ENCODE peak calls at places on chromosomes 12 and 14, in seven cellular contexts. One of them, this sample, is unnamed.

GRCh38 chr14:42921876-42922275 is 1315.2 kb downstream of the LRFN5 start:
- DNase-seq in CD4-positive, alpha-beta T cell: no peak
- DNase-seq in HepG2: no peak
- DNase-seq in HCT116: no peak
- DNase-seq in Calu3: no peak
- DNase-seq in uterus: no peak
- DNase-seq in cardiac fibroblast: no peak
- DNase-seq in this sample: no peak

GRCh38 chr14:86541969-86542368 is 1012.0 kb downstream of the FLRT2 start:
- DNase-seq in CD4-positive, alpha-beta T cell: no peak
- DNase-seq in HepG2: no peak
- DNase-seq in HCT116: no peak
- DNase-seq in Calu3: no peak
- DNase-seq in uterus: no peak
- DNase-seq in cardiac fibroblast: no peak
- DNase-seq in this sample: peak

GRCh38 chr12:93094988-93095737 is 166.1 kb upstream of the EEA1 start:
- DNase-seq in CD4-positive, alpha-beta T cell: no peak
- DNase-seq in HepG2: no peak
- DNase-seq in HCT116: no peak
- DNase-seq in Calu3: no peak
- DNase-seq in uterus: no peak
- DNase-seq in cardiac fibroblast: no peak
- DNase-seq in this sample: no peak

GRCh38 chr14:68476212-68476964 is 316.5 kb downstream of the ZFP36L1 start:
- DNase-seq in CD4-positive, alpha-beta T cell: no peak
- DNase-seq in HepG2: peak
- DNase-seq in HCT116: no peak
- DNase-seq in Calu3: no peak
- DNase-seq in uterus: peak
- DNase-seq in cardiac fibroblast: peak
- DNase-seq in this sample: peak

GRCh38 chr12:130863298-130863697 is 8.6 kb upstream of the RAN start:
- DNase-seq in CD4-positive, alpha-beta T cell: no peak
- DNase-seq in HepG2: peak
- DNase-seq in HCT116: no peak
- DNase-seq in Calu3: peak
- DNase-seq in uterus: no peak
- DNase-seq in cardiac fibroblast: no peak
- DNase-seq in this sample: no peak

GRCh38 chr14:50705026-50705593 is 37.0 kb upstream of the SAV1 start:
- DNase-seq in CD4-positive, alpha-beta T cell: no peak
- DNase-seq in HepG2: no peak
- DNase-seq in HCT116: no peak
- DNase-seq in Calu3: no peak
- DNase-seq in uterus: no peak
- DNase-seq in cardiac fibroblast: no peak
- DNase-seq in this sample: no peak

GRCh38 chr12:41189395-41190251 is 1.5 kb downstream of the PDZRN4 start:
- DNase-seq in CD4-positive, alpha-beta T cell: no peak
- DNase-seq in HepG2: no peak
- DNase-seq in HCT116: no peak
- DNase-seq in Calu3: peak
- DNase-seq in uterus: no peak
- DNase-seq in cardiac fibroblast: no peak
- DNase-seq in this sample: no peak

GRCh38 chr12:19382111-19382526 is 57.2 kb upstream of the AEBP2 start:
- DNase-seq in CD4-positive, alpha-beta T cell: no peak
- DNase-seq in HepG2: peak
- DNase-seq in HCT116: no peak
- DNase-seq in Calu3: peak
- DNase-seq in uterus: no peak
- DNase-seq in cardiac fibroblast: peak
- DNase-seq in this sample: peak

GRCh38 chr12:76896274-76896673 is 17.5 kb upstream of the CSRP2 start:
- DNase-seq in CD4-positive, alpha-beta T cell: no peak
- DNase-seq in HepG2: no peak
- DNase-seq in HCT116: no peak
- DNase-seq in Calu3: no peak
- DNase-seq in uterus: no peak
- DNase-seq in cardiac fibroblast: no peak
- DNase-seq in this sample: no peak

GRCh38 chr14:75442642-75443041 is 14.8 kb downstream of the JDP2 start:
- DNase-seq in CD4-positive, alpha-beta T cell: no peak
- DNase-seq in HepG2: no peak
- DNase-seq in HCT116: no peak
- DNase-seq in Calu3: no peak
- DNase-seq in uterus: no peak
- DNase-seq in cardiac fibroblast: peak
- DNase-seq in this sample: no peak

GRCh38 chr12:111405149-111405855 is 421 bp upstream of the SH2B3 start:
- DNase-seq in CD4-positive, alpha-beta T cell: peak
- DNase-seq in HepG2: peak
- DNase-seq in HCT116: peak
- DNase-seq in Calu3: peak
- DNase-seq in uterus: peak
- DNase-seq in cardiac fibroblast: peak
- DNase-seq in this sample: peak

GRCh38 chr12:131775124-131775903 is 52.9 kb upstream of the MMP17 start:
- DNase-seq in CD4-positive, alpha-beta T cell: no peak
- DNase-seq in HepG2: no peak
- DNase-seq in HCT116: no peak
- DNase-seq in Calu3: no peak
- DNase-seq in uterus: no peak
- DNase-seq in cardiac fibroblast: no peak
- DNase-seq in this sample: no peak

GRCh38 chr12:113154351-113154973 is 4.9 kb downstream of the CFAP73 start:
- DNase-seq in CD4-positive, alpha-beta T cell: no peak
- DNase-seq in HepG2: no peak
- DNase-seq in HCT116: no peak
- DNase-seq in Calu3: no peak
- DNase-seq in uterus: no peak
- DNase-seq in cardiac fibroblast: peak
- DNase-seq in this sample: no peak

GRCh38 chr12:26134540-26134939 is 9.7 kb upstream of the BHLHE41 start:
- DNase-seq in CD4-positive, alpha-beta T cell: no peak
- DNase-seq in HepG2: no peak
- DNase-seq in HCT116: no peak
- DNase-seq in Calu3: no peak
- DNase-seq in uterus: no peak
- DNase-seq in cardiac fibroblast: no peak
- DNase-seq in this sample: no peak

GRCh38 chr14:95597784-95598204 is 62.9 kb downstream of the GLRX5 start:
- DNase-seq in CD4-positive, alpha-beta T cell: no peak
- DNase-seq in HepG2: no peak
- DNase-seq in HCT116: no peak
- DNase-seq in Calu3: no peak
- DNase-seq in uterus: no peak
- DNase-seq in cardiac fibroblast: peak
- DNase-seq in this sample: no peak

GRCh38 chr14:24086193-24086955 is 7.7 kb upstream of the PCK2 start:
- DNase-seq in CD4-positive, alpha-beta T cell: no peak
- DNase-seq in HepG2: no peak
- DNase-seq in HCT116: no peak
- DNase-seq in Calu3: no peak
- DNase-seq in uterus: no peak
- DNase-seq in cardiac fibroblast: no peak
- DNase-seq in this sample: no peak

GRCh38 chr14:105700622-105701288 is 174.4 kb downstream of the TMEM121 start:
- DNase-seq in CD4-positive, alpha-beta T cell: no peak
- DNase-seq in HepG2: no peak
- DNase-seq in HCT116: no peak
- DNase-seq in Calu3: no peak
- DNase-seq in uterus: no peak
- DNase-seq in cardiac fibroblast: no peak
- DNase-seq in this sample: no peak

GRCh38 chr14:22221508-22221907 is 367.5 kb downstream of the DAD1 start:
- DNase-seq in CD4-positive, alpha-beta T cell: no peak
- DNase-seq in HepG2: peak
- DNase-seq in HCT116: peak
- DNase-seq in Calu3: peak
- DNase-seq in uterus: no peak
- DNase-seq in cardiac fibroblast: peak
- DNase-seq in this sample: no peak

GRCh38 chr12:93319523-93320045 is 58.1 kb upstream of the NUDT4 start:
- DNase-seq in CD4-positive, alpha-beta T cell: no peak
- DNase-seq in HepG2: no peak
- DNase-seq in HCT116: no peak
- DNase-seq in Calu3: no peak
- DNase-seq in uterus: no peak
- DNase-seq in cardiac fibroblast: no peak
- DNase-seq in this sample: no peak

GRCh38 chr12:123971449-123971769 is 1.2 kb downstream of the CCDC92 start:
- DNase-seq in CD4-positive, alpha-beta T cell: no peak
- DNase-seq in HepG2: no peak
- DNase-seq in HCT116: no peak
- DNase-seq in Calu3: no peak
- DNase-seq in uterus: no peak
- DNase-seq in cardiac fibroblast: peak
- DNase-seq in this sample: no peak

GRCh38 chr14:96016761-96017160 is 22.4 kb upstream of the C14orf132 start:
- DNase-seq in CD4-positive, alpha-beta T cell: no peak
- DNase-seq in HepG2: no peak
- DNase-seq in HCT116: no peak
- DNase-seq in Calu3: no peak
- DNase-seq in uterus: no peak
- DNase-seq in cardiac fibroblast: no peak
- DNase-seq in this sample: no peak

GRCh38 chr12:95473440-95473946 is 459 bp upstream of the METAP2 start:
- DNase-seq in CD4-positive, alpha-beta T cell: peak
- DNase-seq in HepG2: peak
- DNase-seq in HCT116: peak
- DNase-seq in Calu3: peak
- DNase-seq in uterus: peak
- DNase-seq in cardiac fibroblast: peak
- DNase-seq in this sample: no peak

GRCh38 chr12:79121486-79121885 is 256.9 kb downstream of the SYT1 start:
- DNase-seq in CD4-positive, alpha-beta T cell: no peak
- DNase-seq in HepG2: no peak
- DNase-seq in HCT116: peak
- DNase-seq in Calu3: peak
- DNase-seq in uterus: no peak
- DNase-seq in cardiac fibroblast: peak
- DNase-seq in this sample: no peak

GRCh38 chr14:104888489-104889373 is 23.7 kb downstream of the CEP170B start:
- DNase-seq in CD4-positive, alpha-beta T cell: no peak
- DNase-seq in HepG2: no peak
- DNase-seq in HCT116: no peak
- DNase-seq in Calu3: no peak
- DNase-seq in uterus: peak
- DNase-seq in cardiac fibroblast: no peak
- DNase-seq in this sample: no peak

DNA sequence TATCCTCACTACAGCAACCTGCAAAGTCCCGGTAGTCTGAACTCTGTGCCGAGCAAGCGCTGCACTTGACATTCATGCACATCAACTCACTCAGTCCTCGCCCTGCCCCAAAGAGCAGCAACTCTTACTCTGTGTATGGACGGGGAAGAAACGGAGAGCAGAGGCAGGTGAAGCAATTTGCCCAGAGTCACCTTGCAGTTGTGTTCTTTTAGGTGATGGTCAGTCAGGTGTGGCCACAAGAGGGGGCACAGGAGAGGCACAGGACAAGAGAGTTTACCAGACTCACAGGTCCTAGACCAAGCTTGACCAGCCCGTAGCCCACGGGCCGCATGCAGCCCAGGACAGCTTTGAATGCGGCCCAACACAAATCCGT is 39.1 kb downstream of the TSPAN11 start:
- DNase-seq in CD4-positive, alpha-beta T cell: no peak
- DNase-seq in HepG2: peak
- DNase-seq in HCT116: peak
- DNase-seq in Calu3: peak
- DNase-seq in uterus: no peak
- DNase-seq in cardiac fibroblast: no peak
- DNase-seq in this sample: no peak
- TF ChIP-seq CTCF in CD4-positive, alpha-beta T cell: no peak
- TF ChIP-seq CTCF in HepG2: peak
- TF ChIP-seq CTCF in HCT116: peak
- TF ChIP-seq CTCF in Calu3: no peak
- TF ChIP-seq CTCF in uterus: no peak
- TF ChIP-seq CTCF in cardiac fibroblast: peak
- TF ChIP-seq CTCF in this sample: no peak

DNA sequence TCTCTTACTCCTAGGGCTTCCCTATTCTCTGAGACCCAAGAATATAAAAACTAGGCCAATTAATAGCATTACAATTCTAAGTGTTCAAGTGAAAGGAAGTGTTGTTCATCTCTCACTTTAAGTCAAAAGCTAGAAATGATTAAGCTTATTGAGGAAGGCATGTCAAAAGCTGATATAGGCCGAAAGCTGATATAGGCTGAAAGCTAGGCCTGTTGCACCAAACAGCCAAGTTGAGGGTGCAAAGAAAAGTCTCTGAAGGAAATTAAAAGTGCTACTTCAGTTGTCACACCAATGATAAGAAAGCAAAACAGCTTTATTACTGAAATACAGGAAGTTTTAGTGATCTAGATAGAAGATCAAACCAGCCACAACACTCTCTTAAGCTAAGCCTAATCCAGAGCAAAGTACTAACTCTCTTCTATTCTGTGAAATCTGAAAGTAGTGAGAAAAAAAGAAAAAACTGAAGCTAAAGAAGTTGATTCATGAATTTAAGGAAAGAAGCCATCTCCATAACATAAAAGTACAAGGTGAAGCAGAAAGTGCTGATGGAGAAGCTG is 68.9 kb downstream of the SLC6A15 start:
- DNase-seq in CD4-positive, alpha-beta T cell: no peak
- DNase-seq in HepG2: no peak
- DNase-seq in HCT116: no peak
- DNase-seq in Calu3: no peak
- DNase-seq in uterus: no peak
- DNase-seq in cardiac fibroblast: no peak
- DNase-seq in this sample: no peak
- TF ChIP-seq CTCF in CD4-positive, alpha-beta T cell: no peak
- TF ChIP-seq CTCF in HepG2: no peak
- TF ChIP-seq CTCF in HCT116: no peak
- TF ChIP-seq CTCF in Calu3: no peak
- TF ChIP-seq CTCF in uterus: no peak
- TF ChIP-seq CTCF in cardiac fibroblast: no peak
- TF ChIP-seq CTCF in this sample: no peak

DNA sequence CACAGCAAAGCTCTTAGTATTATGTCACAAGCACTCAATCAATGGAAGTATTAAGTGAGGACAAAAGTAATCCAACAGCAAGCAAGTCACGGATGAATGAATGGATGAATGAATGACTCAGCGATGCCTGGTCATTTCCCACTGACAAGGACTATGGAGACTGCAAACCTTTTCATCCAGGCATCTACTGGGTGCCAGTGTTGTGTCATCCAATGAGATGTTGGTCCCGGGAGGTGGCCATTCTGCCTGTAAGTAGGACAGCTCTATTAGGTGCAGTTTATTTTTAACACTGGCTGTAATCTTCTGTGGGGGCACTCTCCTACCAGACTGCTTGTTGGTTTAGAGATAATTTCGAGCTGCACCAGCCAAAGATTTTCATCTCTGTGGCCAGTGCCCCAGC is 39.4 kb downstream of the STAB2 start:
- DNase-seq in CD4-positive, alpha-beta T cell: no peak
- DNase-seq in HepG2: peak
- DNase-seq in HCT116: no peak
- DNase-seq in Calu3: peak
- DNase-seq in uterus: peak
- DNase-seq in cardiac fibroblast: peak
- DNase-seq in this sample: peak
- TF ChIP-seq CTCF in CD4-positive, alpha-beta T cell: no peak
- TF ChIP-seq CTCF in HepG2: peak
- TF ChIP-seq CTCF in HCT116: peak
- TF ChIP-seq CTCF in Calu3: no peak
- TF ChIP-seq CTCF in uterus: no peak
- TF ChIP-seq CTCF in cardiac fibroblast: no peak
- TF ChIP-seq CTCF in this sample: peak

GRCh38 chr12:114403044-114403689 is 2.8 kb downstream of the TBX5 start:
- DNase-seq in CD4-positive, alpha-beta T cell: no peak
- DNase-seq in HepG2: no peak
- DNase-seq in HCT116: no peak
- DNase-seq in Calu3: no peak
- DNase-seq in uterus: no peak
- DNase-seq in cardiac fibroblast: peak
- DNase-seq in this sample: no peak
- TF ChIP-seq CTCF in CD4-positive, alpha-beta T cell: no peak
- TF ChIP-seq CTCF in HepG2: no peak
- TF ChIP-seq CTCF in HCT116: no peak
- TF ChIP-seq CTCF in Calu3: no peak
- TF ChIP-seq CTCF in uterus: no peak
- TF ChIP-seq CTCF in cardiac fibroblast: no peak
- TF ChIP-seq CTCF in this sample: no peak

This sample was measured in AG09319.